ENCODE peak calls at places on chromosomes 12 and 14, in six cellular contexts. One of them, this sample, is unnamed.
A peak's percentile ranks its signal among the peaks of the same experiment; 100 is the strongest.

GRCh38 chr14:104721704-104722431 is 2.2 kb upstream of the ADSS1 start:
- DNase-seq in RWPE1: no peak
- DNase-seq in non-pigmented ciliary epithelial cell: no peak
- DNase-seq in brain microvascular endothelial cell: no peak
- DNase-seq in ELR: no peak
- DNase-seq in NCI-H2081: no peak
- DNase-seq in this sample: no peak

GRCh38 chr12:123427036-123427769 is 9.3 kb downstream of the RILPL2 start:
- DNase-seq in RWPE1: no peak
- DNase-seq in non-pigmented ciliary epithelial cell: no peak
- DNase-seq in brain microvascular endothelial cell: no peak
- DNase-seq in ELR: no peak
- DNase-seq in NCI-H2081: no peak
- DNase-seq in this sample: no peak

GRCh38 chr12:40261937-40262336 is 37.1 kb downstream of the LRRK2 start:
- DNase-seq in RWPE1: no peak
- DNase-seq in non-pigmented ciliary epithelial cell: no peak
- DNase-seq in brain microvascular endothelial cell: no peak
- DNase-seq in ELR: no peak
- DNase-seq in NCI-H2081: no peak
- DNase-seq in this sample: no peak

GRCh38 chr14:82661258-82661657 is 1127.6 kb upstream of the SEL1L start:
- DNase-seq in RWPE1: no peak
- DNase-seq in non-pigmented ciliary epithelial cell: no peak
- DNase-seq in brain microvascular endothelial cell: no peak
- DNase-seq in ELR: no peak
- DNase-seq in NCI-H2081: no peak
- DNase-seq in this sample: no peak

GRCh38 chr12:55707841-55708694 is at the start of gene ITGA7:
- DNase-seq in RWPE1: peak; percentile 41
- DNase-seq in non-pigmented ciliary epithelial cell: no peak
- DNase-seq in brain microvascular endothelial cell: no peak
- DNase-seq in ELR: peak; percentile 49
- DNase-seq in NCI-H2081: peak; percentile 44
- DNase-seq in this sample: no peak

GRCh38 chr12:79452906-79453305 is 237.9 kb downstream of the PAWR start:
- DNase-seq in RWPE1: no peak
- DNase-seq in non-pigmented ciliary epithelial cell: no peak
- DNase-seq in brain microvascular endothelial cell: no peak
- DNase-seq in ELR: peak; percentile 1
- DNase-seq in NCI-H2081: no peak
- DNase-seq in this sample: no peak

GRCh38 chr12:104258476-104259067 is 43.0 kb downstream of the TXNRD1 start:
- DNase-seq in RWPE1: no peak
- DNase-seq in non-pigmented ciliary epithelial cell: no peak
- DNase-seq in brain microvascular endothelial cell: no peak
- DNase-seq in ELR: no peak
- DNase-seq in NCI-H2081: no peak
- DNase-seq in this sample: no peak

GRCh38 chr14:54003064-54003463 is 46.4 kb upstream of the BMP4 start:
- DNase-seq in RWPE1: no peak
- DNase-seq in non-pigmented ciliary epithelial cell: no peak
- DNase-seq in brain microvascular endothelial cell: no peak
- DNase-seq in ELR: no peak
- DNase-seq in NCI-H2081: no peak
- DNase-seq in this sample: no peak

GRCh38 chr12:6937481-6938352 is 5.9 kb upstream of the RNU7-1 start:
- DNase-seq in RWPE1: peak; percentile 74
- DNase-seq in non-pigmented ciliary epithelial cell: no peak
- DNase-seq in brain microvascular endothelial cell: peak; percentile 84
- DNase-seq in ELR: peak; percentile 97
- DNase-seq in NCI-H2081: peak; percentile 97
- DNase-seq in this sample: peak; percentile 92

GRCh38 chr12:93734784-93735183 is 57.6 kb downstream of the CRADD start:
- DNase-seq in RWPE1: no peak
- DNase-seq in non-pigmented ciliary epithelial cell: no peak
- DNase-seq in brain microvascular endothelial cell: no peak
- DNase-seq in ELR: peak; percentile 25
- DNase-seq in NCI-H2081: no peak
- DNase-seq in this sample: no peak

GRCh38 chr14:25042362-25043299 is 7.3 kb downstream of the STXBP6 start:
- DNase-seq in RWPE1: no peak
- DNase-seq in non-pigmented ciliary epithelial cell: no peak
- DNase-seq in brain microvascular endothelial cell: peak; percentile 17
- DNase-seq in ELR: peak; percentile 24
- DNase-seq in NCI-H2081: no peak
- DNase-seq in this sample: peak; percentile 56

GRCh38 chr12:128652136-128652751 is 171.5 kb downstream of the SLC15A4 start:
- DNase-seq in RWPE1: no peak
- DNase-seq in non-pigmented ciliary epithelial cell: no peak
- DNase-seq in brain microvascular endothelial cell: no peak
- DNase-seq in ELR: no peak
- DNase-seq in NCI-H2081: no peak
- DNase-seq in this sample: no peak

GRCh38 chr12:95017482-95017881 is 14.0 kb upstream of the NDUFA12 start:
- DNase-seq in RWPE1: no peak
- DNase-seq in non-pigmented ciliary epithelial cell: no peak
- DNase-seq in brain microvascular endothelial cell: no peak
- DNase-seq in ELR: no peak
- DNase-seq in NCI-H2081: no peak
- DNase-seq in this sample: no peak

GRCh38 chr12:57195655-57196371 is 20.8 kb upstream of the NXPH4 start:
- DNase-seq in RWPE1: no peak
- DNase-seq in non-pigmented ciliary epithelial cell: no peak
- DNase-seq in brain microvascular endothelial cell: no peak
- DNase-seq in ELR: no peak
- DNase-seq in NCI-H2081: no peak
- DNase-seq in this sample: no peak

GRCh38 chr12:54465857-54466499 is 7.4 kb downstream of the GTSF1 start:
- DNase-seq in RWPE1: no peak
- DNase-seq in non-pigmented ciliary epithelial cell: no peak
- DNase-seq in brain microvascular endothelial cell: no peak
- DNase-seq in ELR: no peak
- DNase-seq in NCI-H2081: no peak
- DNase-seq in this sample: no peak

GRCh38 chr12:11959117-11959823 is 111.5 kb upstream of the BCL2L14 start:
- DNase-seq in RWPE1: no peak
- DNase-seq in non-pigmented ciliary epithelial cell: no peak
- DNase-seq in brain microvascular endothelial cell: peak; percentile 42
- DNase-seq in ELR: peak; percentile 56
- DNase-seq in NCI-H2081: no peak
- DNase-seq in this sample: peak; percentile 48

GRCh38 chr12:123767613-123768012 is 5.5 kb downstream of the DNAH10 start:
- DNase-seq in RWPE1: no peak
- DNase-seq in non-pigmented ciliary epithelial cell: no peak
- DNase-seq in brain microvascular endothelial cell: no peak
- DNase-seq in ELR: no peak
- DNase-seq in NCI-H2081: no peak
- DNase-seq in this sample: no peak

GRCh38 chr14:104561124-104561531 is 18.4 kb upstream of the C14orf180 start:
- DNase-seq in RWPE1: no peak
- DNase-seq in non-pigmented ciliary epithelial cell: no peak
- DNase-seq in brain microvascular endothelial cell: no peak
- DNase-seq in ELR: no peak
- DNase-seq in NCI-H2081: no peak
- DNase-seq in this sample: no peak

GRCh38 chr12:23855813-23856212 is 93.7 kb downstream of the SOX5 start:
- DNase-seq in RWPE1: no peak
- DNase-seq in non-pigmented ciliary epithelial cell: no peak
- DNase-seq in brain microvascular endothelial cell: no peak
- DNase-seq in ELR: no peak
- DNase-seq in NCI-H2081: no peak
- DNase-seq in this sample: no peak

GRCh38 chr14:21525995-21526671 is at the start of gene SALL2:
- DNase-seq in RWPE1: peak; percentile 38
- DNase-seq in non-pigmented ciliary epithelial cell: no peak
- DNase-seq in brain microvascular endothelial cell: peak; percentile 45
- DNase-seq in ELR: peak; percentile 58
- DNase-seq in NCI-H2081: peak; percentile 93
- DNase-seq in this sample: peak; percentile 61

GRCh38 chr12:121779422-121779895 is 14.0 kb downstream of the RHOF start:
- DNase-seq in RWPE1: no peak
- DNase-seq in non-pigmented ciliary epithelial cell: no peak
- DNase-seq in brain microvascular endothelial cell: no peak
- DNase-seq in ELR: no peak
- DNase-seq in NCI-H2081: no peak
- DNase-seq in this sample: no peak

GRCh38 chr14:89921896-89922548 is 32.5 kb downstream of the EFCAB11 start:
- DNase-seq in RWPE1: peak; percentile 7
- DNase-seq in non-pigmented ciliary epithelial cell: peak; percentile 85
- DNase-seq in brain microvascular endothelial cell: peak; percentile 97
- DNase-seq in ELR: peak; percentile 95
- DNase-seq in NCI-H2081: no peak
- DNase-seq in this sample: peak; percentile 71

GRCh38 chr12:105978686-105979085 is 160.1 kb downstream of the NUAK1 start:
- DNase-seq in RWPE1: no peak
- DNase-seq in non-pigmented ciliary epithelial cell: no peak
- DNase-seq in brain microvascular endothelial cell: no peak
- DNase-seq in ELR: no peak
- DNase-seq in NCI-H2081: no peak
- DNase-seq in this sample: peak; percentile 68

GRCh38 chr12:47080725-47081502 is 1.2 kb upstream of the AMIGO2 start:
- DNase-seq in RWPE1: peak; percentile 62
- DNase-seq in non-pigmented ciliary epithelial cell: no peak
- DNase-seq in brain microvascular endothelial cell: peak; percentile 70
- DNase-seq in ELR: peak; percentile 84
- DNase-seq in NCI-H2081: no peak
- DNase-seq in this sample: peak; percentile 38

GRCh38 chr12:44285321-44285720 is 449.4 kb downstream of the TMEM117 start:
- DNase-seq in RWPE1: no peak
- DNase-seq in non-pigmented ciliary epithelial cell: no peak
- DNase-seq in brain microvascular endothelial cell: no peak
- DNase-seq in ELR: no peak
- DNase-seq in NCI-H2081: no peak
- DNase-seq in this sample: no peak

GRCh38 chr12:30643366-30643765 is 52.3 kb downstream of the IPO8 start:
- DNase-seq in RWPE1: no peak
- DNase-seq in non-pigmented ciliary epithelial cell: no peak
- DNase-seq in brain microvascular endothelial cell: no peak
- DNase-seq in ELR: peak; percentile 22
- DNase-seq in NCI-H2081: no peak
- DNase-seq in this sample: peak; percentile 24

GRCh38 chr12:88399811-88400210 is 180.5 kb downstream of the KITLG start:
- DNase-seq in RWPE1: no peak
- DNase-seq in non-pigmented ciliary epithelial cell: no peak
- DNase-seq in brain microvascular endothelial cell: no peak
- DNase-seq in ELR: no peak
- DNase-seq in NCI-H2081: no peak
- DNase-seq in this sample: no peak

This sample was measured in fibroblast of lung.